ENCODE peak calls at places on chromosomes 4 and X, in five cellular contexts. C, Z, N, D and F are unnamed samples.

GRCh38 chrX:30275498-30275897 is 28.6 kb downstream of the MAGEB1 start:
- DNase-seq in C (no peak), D (no peak), N (no peak), Z (no peak), F (no peak)

GRCh38 chr4:117311989-117312388 is 226.6 kb upstream of the TRAM1L1 start:
- DNase-seq in Z (no peak), D (no peak), N (no peak), C (no peak), F (no peak)

GRCh38 chrX:24231169-24231568 is 81.6 kb downstream of the ZFX start:
- DNase-seq in N (no peak), D (no peak), C (no peak), Z (peak; percentile 3), F (no peak)

GRCh38 chr4:110533940-110534339 is 58.0 kb downstream of the ENPEP start:
- DNase-seq in Z (no peak), D (no peak), N (no peak), C (no peak), F (no peak)

GRCh38 chrX:131795442-131796229 is 227.5 kb upstream of the STK26 start:
- DNase-seq in N (no peak), D (no peak), C (no peak), Z (no peak), F (no peak)

GRCh38 chrX:41081821-41082220 is 3.4 kb upstream of the USP9X start:
- DNase-seq in D (no peak), N (no peak), C (no peak), Z (no peak), F (no peak)

GRCh38 chr4:163164591-163164990 is 2.1 kb downstream of the NAF1 start:
- DNase-seq in C (no peak), N (no peak), D (no peak), Z (no peak), F (no peak)

GRCh38 chr4:5916229-5916628 is 23.3 kb upstream of the CRMP1 start:
- DNase-seq in D (no peak), C (no peak), Z (no peak), N (no peak), F (no peak)

GRCh38 chr4:89353514-89353913 is 45.9 kb upstream of the GPRIN3 start:
- DNase-seq in C (no peak), Z (no peak), N (no peak), D (no peak), F (no peak)

GRCh38 chr4:94653984-94654609 is 103.7 kb upstream of the BMPR1B start:
- DNase-seq in N (no peak), C (no peak), D (no peak), Z (no peak), F (no peak)

GRCh38 chr4:145045180-145045579 is 52.8 kb downstream of the ANAPC10 start:
- DNase-seq in D (no peak), Z (no peak), C (no peak), N (no peak), F (no peak)

GRCh38 chr4:185597532-185598188 is 62.4 kb upstream of the PDLIM3 start:
- DNase-seq in C (no peak), D (no peak), N (peak; percentile 72), Z (peak; percentile 72), F (no peak)

GRCh38 chrX:24860140-24860539 is 155.6 kb downstream of the ARX start:
- DNase-seq in D (no peak), Z (no peak), C (no peak), N (no peak), F (no peak)

GRCh38 chrX:84156831-84157230 is 31.2 kb downstream of the RPS6KA6 start:
- DNase-seq in D (no peak), C (no peak), Z (no peak), N (no peak), F (no peak)

GRCh38 chr4:8616831-8617230 is 24.3 kb downstream of the CPZ start:
- DNase-seq in N (no peak), D (no peak), Z (no peak), C (no peak), F (no peak)

GRCh38 chr4:186981161-186981560 is 257.5 kb upstream of the FAT1 start:
- DNase-seq in D (no peak), Z (no peak), C (no peak), N (no peak), F (no peak)

GRCh38 chr4:10098770-10099139 is 17.8 kb downstream of the WDR1 start:
- DNase-seq in N (no peak), D (no peak), Z (no peak), C (no peak), F (peak; percentile 61)

GRCh38 chrX:134776844-134777370 is 118.6 kb upstream of the PLAC1 start:
- DNase-seq in N (no peak), D (no peak), Z (no peak), C (no peak), F (no peak)

GRCh38 chrX:134780908-134781307 is 122.6 kb upstream of the PLAC1 start:
- DNase-seq in N (no peak), C (no peak), D (no peak), Z (no peak), F (no peak)

GRCh38 chrX:134782796-134783195 is 124.5 kb upstream of the PLAC1 start:
- DNase-seq in D (no peak), N (no peak), Z (no peak), C (no peak), F (no peak)
- TF ChIP-seq CTCF in D (peak; percentile 72), N (no peak), Z (no peak), C (peak; percentile 19), F (peak; percentile 43)

DNA sequence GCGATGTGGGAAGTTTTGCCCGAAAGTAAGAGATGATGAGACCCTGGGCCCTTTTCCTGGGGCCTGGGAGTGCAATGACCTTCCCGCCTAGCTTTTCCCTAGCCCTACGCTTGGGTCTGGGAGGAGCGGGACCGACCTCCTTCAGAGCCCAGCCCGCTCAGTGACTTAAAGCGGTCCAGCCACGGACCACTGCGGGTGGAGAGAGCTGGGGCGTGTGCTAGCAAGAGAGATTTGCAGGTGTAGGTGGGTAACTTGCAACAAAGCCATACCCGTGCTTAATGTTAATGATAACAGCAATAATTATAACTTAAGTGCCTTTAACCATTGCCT is 503 bp upstream of the PDE5A start:
- DNase-seq in D (no peak), Z (no peak), C (no peak), N (no peak), F (no peak)
- TF ChIP-seq CTCF in D (no peak), Z (no peak), C (no peak), N (peak; percentile 55), F (peak; percentile 43)

GRCh38 chr4:172412851-172413250 is 599.6 kb downstream of the GALNTL6 start:
- DNase-seq in C (no peak), D (no peak), N (no peak), Z (no peak), F (no peak)

GRCh38 chr4:172411180-172411579 is 598.0 kb downstream of the GALNTL6 start:
- DNase-seq in Z (no peak), N (no peak), C (no peak), D (no peak), F (no peak)
- TF ChIP-seq CTCF in Z (no peak), N (no peak), C (no peak), D (no peak), F (no peak)

DNA sequence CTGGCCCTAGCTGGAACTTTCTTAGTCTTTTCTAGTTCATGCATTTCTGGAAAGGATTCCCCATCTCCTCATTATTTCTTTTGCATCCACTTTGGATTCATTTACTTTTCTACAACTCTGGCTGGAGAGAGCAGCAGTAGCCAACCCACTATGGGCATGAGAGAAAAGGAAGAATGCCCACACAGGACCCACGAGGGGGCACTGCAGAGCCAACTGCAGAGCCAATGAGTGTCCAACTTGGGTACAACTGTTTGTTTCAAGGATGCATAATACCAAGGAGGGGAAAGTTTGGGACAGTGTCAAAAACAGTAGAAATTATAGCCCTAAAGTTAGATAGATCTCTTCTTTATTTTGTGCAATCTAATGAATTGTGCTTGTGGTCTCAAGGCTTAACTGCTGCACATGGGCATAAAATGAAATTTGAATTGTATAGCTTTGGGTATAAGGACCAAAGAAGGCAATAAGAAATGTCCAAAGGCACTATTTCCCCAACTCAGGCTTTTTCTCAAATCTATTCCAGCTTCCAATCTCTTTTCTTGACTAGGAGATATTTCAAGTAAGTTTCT is 230.6 kb downstream of the NSUN7 start:
- DNase-seq in N (no peak), D (no peak), C (no peak), Z (peak; percentile 10), F (no peak)
- TF ChIP-seq CTCF in N (no peak), D (peak; percentile 51), C (no peak), Z (peak; percentile 13), F (peak; percentile 45)

DNA sequence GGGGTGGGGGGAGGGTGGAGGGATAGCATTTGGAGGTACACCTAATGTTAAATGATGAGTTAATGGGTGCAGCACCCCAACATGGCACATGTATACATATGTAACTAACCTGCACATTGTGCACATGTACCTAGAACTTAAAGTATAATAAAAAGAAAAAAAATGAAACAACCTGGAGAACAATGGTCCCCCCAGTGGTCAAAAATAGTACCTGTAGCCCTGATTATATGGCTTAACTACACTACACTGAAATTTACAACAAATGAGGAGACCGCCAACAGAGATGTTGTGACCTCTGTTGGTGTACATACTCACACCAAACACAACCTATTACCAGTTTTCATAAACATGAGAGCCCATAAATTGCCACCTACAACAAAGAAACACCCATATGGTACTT is 7.3 kb upstream of the MAGEE1 start:
- DNase-seq in N (no peak), D (no peak), Z (no peak), C (no peak), F (no peak)
- TF ChIP-seq CTCF in N (no peak), D (no peak), Z (no peak), C (no peak), F (no peak)

GRCh38 chr4:159193256-159193655 is 90.4 kb downstream of the RAPGEF2 start:
- DNase-seq in N (no peak), D (no peak), Z (no peak), C (no peak), F (no peak)

GRCh38 chr4:159188646-159189045 is 85.8 kb downstream of the RAPGEF2 start:
- DNase-seq in C (no peak), N (no peak), D (no peak), Z (no peak), F (no peak)

GRCh38 chr4:159190646-159191045 is 87.8 kb downstream of the RAPGEF2 start:
- DNase-seq in D (no peak), Z (no peak), C (no peak), N (no peak), F (no peak)

GRCh38 chr4:159195400-159195799 is 92.5 kb downstream of the RAPGEF2 start:
- DNase-seq in N (no peak), Z (no peak), D (no peak), C (no peak), F (no peak)

DNA sequence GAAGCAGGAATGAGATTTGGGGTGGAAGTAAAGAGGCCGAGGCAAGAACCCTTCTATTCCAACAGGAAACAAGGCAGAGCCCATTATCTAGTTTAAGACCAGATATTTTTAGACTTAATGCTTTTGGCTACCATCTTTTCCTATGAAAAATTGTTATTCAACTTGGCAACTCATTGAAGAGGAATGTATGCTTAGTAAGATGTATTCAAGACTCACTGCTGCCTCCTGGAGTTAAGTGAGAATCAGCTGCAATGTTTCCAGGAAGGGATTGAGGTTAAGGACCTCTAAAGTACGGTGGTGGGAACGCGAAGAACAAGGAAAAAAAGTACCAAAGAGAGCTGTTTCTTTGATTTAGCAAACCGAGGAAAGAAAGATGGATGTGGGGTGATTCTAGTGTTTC is 89.1 kb downstream of the RAPGEF2 start:
- DNase-seq in Z (no peak), C (no peak), N (no peak), D (no peak), F (no peak)
- TF ChIP-seq CTCF in Z (no peak), C (no peak), N (no peak), D (peak; percentile 43), F (peak; percentile 44)

GRCh38 chrX:50905334-50905733 is 5.2 kb upstream of the BMP15 start:
- DNase-seq in C (no peak), N (no peak), Z (no peak), D (no peak), F (no peak)
- TF ChIP-seq CTCF in C (no peak), N (no peak), Z (no peak), D (peak; percentile 25), F (peak; percentile 35)